ENCODE peak calls at places on chromosomes 4 and X, in ten cellular contexts. C is progenitor cell of endocrine pancreas, S is GM13977, J is breast epithelium, Q is fibroblast of lung, V is AG04449, G is pancreas, M is AG10803, I is upper lobe of right lung, F is omental fat pad. E is an unnamed sample.
A peak's percentile ranks its signal among the peaks of the same experiment; 100 is the strongest.

GRCh38 chr4:167176723-167177367 is 57.4 kb downstream of the SPOCK3 start:
- DNase-seq in I (no peak), S (no peak), C (no peak), J (no peak), Q (no peak), G (peak; percentile 11), F (no peak), V (no peak), M (no peak), E (no peak)

GRCh38 chr4:37666625-37667071 is 19.5 kb downstream of the RELL1 start:
- DNase-seq in G (no peak), I (no peak), S (no peak), Q (peak; percentile 84), V (no peak), C (no peak), M (peak; percentile 78), J (no peak), F (no peak), E (peak; percentile 64)

GRCh38 chr4:122602277-122603142 is 18.4 kb downstream of the IL21 start:
- DNase-seq in I (no peak), S (peak; percentile 28), Q (peak; percentile 82), J (no peak), C (no peak), M (peak; percentile 64), F (no peak), G (no peak), V (no peak), E (no peak)

GRCh38 chrX:46837543-46838481 is 969 bp downstream of the RP2 start:
- DNase-seq in M (no peak), V (no peak), Q (peak; percentile 41), C (no peak), S (peak; percentile 30), I (no peak), J (no peak), G (no peak), F (no peak), E (no peak)

GRCh38 chr4:101064541-101065180 is 282.7 kb downstream of the PPP3CA start:
- DNase-seq in F (no peak), S (no peak), C (no peak), I (no peak), Q (no peak), V (no peak), M (no peak), G (no peak), J (no peak), E (no peak)

GRCh38 chr4:168449740-168450442 is 30.4 kb downstream of the DDX60L start:
- DNase-seq in G (no peak), J (no peak), F (no peak), S (no peak), Q (peak; percentile 83), C (no peak), M (peak; percentile 39), I (no peak), V (no peak), E (no peak)

GRCh38 chr4:169047967-169048366 is 37.9 kb upstream of the CBR4 start:
- DNase-seq in S (no peak), J (no peak), C (no peak), Q (no peak), F (no peak), V (no peak), M (no peak), I (no peak), G (no peak), E (no peak)

GRCh38 chr4:43512253-43512652 is 619.7 kb downstream of the GRXCR1 start:
- DNase-seq in G (no peak), J (no peak), Q (no peak), M (no peak), I (no peak), V (no peak), S (no peak), F (no peak), C (no peak), E (no peak)

GRCh38 chr4:123256901-123257300 is 139.7 kb upstream of the SPRY1 start:
- DNase-seq in I (no peak), M (no peak), V (no peak), C (no peak), F (no peak), S (no peak), J (no peak), G (no peak), Q (no peak), E (no peak)

GRCh38 chr4:8727546-8728510 is 135.3 kb downstream of the CPZ start:
- DNase-seq in J (peak; percentile 49), I (peak; percentile 59), S (no peak), M (no peak), C (no peak), Q (no peak), G (peak; percentile 2), F (no peak), V (no peak), E (no peak)

GRCh38 chr4:2927016-2927695 is 36.0 kb downstream of the NOP14 start:
- DNase-seq in F (no peak), S (no peak), M (no peak), J (peak; percentile 22), C (no peak), I (peak; percentile 46), V (no peak), G (peak; percentile 11), Q (no peak), E (no peak)

GRCh38 chrX:11171956-11172355 is 60.8 kb downstream of the HCCS start:
- DNase-seq in C (no peak), I (no peak), G (no peak), V (no peak), Q (no peak), F (no peak), S (no peak), J (no peak), M (no peak), E (no peak)

GRCh38 chrX:30275498-30275897 is 28.6 kb downstream of the MAGEB1 start:
- DNase-seq in J (no peak), Q (peak; percentile 53), C (no peak), M (peak; percentile 24), S (no peak), V (no peak), G (no peak), F (no peak), I (no peak), E (no peak)

GRCh38 chr4:117417856-117418255 is 332.5 kb upstream of the TRAM1L1 start:
- DNase-seq in G (no peak), V (no peak), Q (peak; percentile 9), M (no peak), I (no peak), J (no peak), F (no peak), S (no peak), C (no peak), E (no peak)

GRCh38 chr4:150664935-150665334 is 83.0 kb downstream of the MAB21L2 start:
- DNase-seq in I (no peak), Q (no peak), F (no peak), G (no peak), C (no peak), M (peak; percentile 36), V (no peak), J (no peak), S (no peak), E (no peak)

GRCh38 chr4:150673793-150674192 is 91.8 kb downstream of the MAB21L2 start:
- DNase-seq in M (no peak), F (no peak), Q (no peak), G (no peak), C (no peak), J (no peak), S (no peak), I (no peak), V (no peak), E (no peak)

DNA sequence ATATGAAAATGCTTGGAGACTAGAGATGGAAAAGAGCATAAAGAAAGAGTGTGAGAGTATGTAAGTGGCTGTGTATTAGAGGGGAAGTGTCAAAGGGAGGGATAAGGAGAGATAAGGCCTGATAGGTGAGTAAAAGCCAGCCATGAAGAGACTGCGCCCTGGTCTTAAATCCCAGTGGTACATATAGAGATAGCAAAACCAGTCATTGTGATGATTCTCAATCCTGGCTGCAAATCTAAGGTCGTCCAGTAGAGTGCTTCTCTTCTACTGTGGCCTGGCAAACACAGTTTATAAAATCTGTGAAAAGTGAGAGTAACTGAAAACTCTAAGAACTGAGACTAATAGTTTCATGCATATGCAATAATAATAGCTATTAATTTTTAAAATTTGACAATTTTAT is 86.9 kb downstream of the MAB21L2 start:
- DNase-seq in M (no peak), G (no peak), F (no peak), S (no peak), V (no peak), Q (no peak), J (no peak), I (no peak), C (no peak), E (no peak)
- TF ChIP-seq CTCF in M (no peak), G (no peak), F (no peak), S (no peak), V (no peak), Q (no peak), J (no peak), I (no peak), C (no peak), E (no peak)

GRCh38 chr4:136637071-136637777 is 895.1 kb downstream of the PCDH18 start:
- DNase-seq in C (no peak), F (no peak), J (no peak), G (no peak), V (no peak), M (no peak), S (peak; percentile 13), Q (peak; percentile 18), I (no peak), E (peak; percentile 12)
- TF ChIP-seq CTCF in C (peak; percentile 53), F (no peak), J (no peak), G (peak; percentile 19), V (no peak), M (peak; percentile 11), S (peak; percentile 64), Q (peak; percentile 38), I (peak; percentile 9), E (no peak)

DNA sequence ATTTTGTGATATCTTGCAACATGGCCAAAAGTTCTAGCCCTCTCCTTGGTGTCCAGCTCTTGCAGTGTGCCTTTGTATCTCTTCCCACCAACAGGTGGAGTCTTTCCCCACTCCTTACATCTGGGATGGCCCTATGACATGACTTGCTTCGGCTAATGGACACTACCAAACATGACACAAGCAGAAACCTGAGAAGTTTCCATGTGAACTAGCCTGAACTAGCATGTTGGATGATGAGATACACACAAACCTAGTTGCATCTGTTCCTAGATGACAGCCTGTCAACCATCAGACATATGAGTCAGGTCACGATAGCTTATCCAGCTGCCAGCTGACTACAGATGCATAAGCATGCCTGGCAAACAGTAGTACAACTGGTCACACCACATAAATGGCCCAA is 207.5 kb upstream of the FTHL17 start:
- DNase-seq in J (no peak), F (no peak), V (no peak), I (no peak), S (no peak), Q (no peak), C (no peak), G (no peak), M (no peak), E (peak; percentile 8)
- TF ChIP-seq CTCF in J (no peak), F (no peak), V (no peak), I (peak; percentile 13), S (peak; percentile 30), Q (no peak), C (no peak), G (no peak), M (peak; percentile 34), E (no peak)

DNA sequence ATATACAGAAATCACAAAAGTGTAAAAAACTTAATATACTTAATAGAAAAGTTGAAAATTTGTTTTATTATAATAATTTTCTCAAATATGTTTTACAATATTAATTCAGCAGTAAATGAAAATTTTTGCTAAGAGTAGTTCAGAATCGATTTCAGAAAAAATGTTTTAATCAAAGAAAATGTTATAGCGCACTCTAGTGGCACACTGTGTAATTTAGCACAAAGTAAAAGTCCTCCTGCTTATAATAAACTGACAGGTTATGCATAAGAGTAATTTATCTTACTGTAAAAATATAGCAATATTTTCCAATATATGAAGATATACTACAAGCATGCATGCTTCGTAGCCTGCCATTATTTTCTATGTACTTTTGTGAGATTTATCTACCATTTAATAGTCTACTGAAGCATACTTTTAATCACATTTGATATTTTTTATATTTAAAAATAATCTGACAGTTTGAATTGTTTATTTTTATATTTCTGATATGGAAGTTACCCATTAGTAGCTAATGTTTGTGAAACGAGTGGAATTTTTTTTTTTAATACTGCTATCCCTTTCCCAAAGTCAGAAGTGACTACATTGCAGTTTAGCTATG is 217.9 kb upstream of the KLHL4 start:
- DNase-seq in F (no peak), S (peak; percentile 9), G (no peak), I (no peak), C (no peak), M (peak; percentile 0), J (no peak), Q (peak; percentile 24), V (no peak), E (peak; percentile 1)
- TF ChIP-seq CTCF in F (no peak), S (peak; percentile 66), G (peak; percentile 56), I (peak; percentile 42), C (peak; percentile 89), M (peak; percentile 43), J (no peak), Q (no peak), V (no peak), E (no peak)